ENCODE peak calls at places on chromosomes 3 and 15, in five cellular contexts. One of them, this sample, is unnamed. For H3K4me1, the result is how much of the 10 kb centered on the place peaks cover.

GRCh38 chr3:129519449-129519848 is 9.0 kb upstream of the RHO start:
- DNase-seq in HCT116: no peak
- DNase-seq in sigmoid colon: no peak
- DNase-seq in stomach: no peak
- DNase-seq in upper lobe of left lung: no peak
- DNase-seq in this sample: no peak

GRCh38 chr3:102265720-102266119 is 169.1 kb upstream of the ZPLD1 start:
- DNase-seq in HCT116: no peak
- DNase-seq in sigmoid colon: no peak
- DNase-seq in stomach: no peak
- DNase-seq in upper lobe of left lung: no peak
- DNase-seq in this sample: no peak

GRCh38 chr3:115862824-115863223 is 239.5 kb downstream of the GAP43 start:
- DNase-seq in HCT116: no peak
- DNase-seq in sigmoid colon: no peak
- DNase-seq in stomach: no peak
- DNase-seq in upper lobe of left lung: no peak
- DNase-seq in this sample: no peak

GRCh38 chr15:36498401-36498800 is 81.0 kb upstream of the CDIN1 start:
- DNase-seq in HCT116: no peak
- DNase-seq in sigmoid colon: no peak
- DNase-seq in stomach: no peak
- DNase-seq in upper lobe of left lung: no peak
- DNase-seq in this sample: no peak

GRCh38 chr15:32803631-32804030 is 85.8 kb downstream of the GREM1 start:
- DNase-seq in HCT116: no peak
- DNase-seq in sigmoid colon: no peak
- DNase-seq in stomach: no peak
- DNase-seq in upper lobe of left lung: no peak
- DNase-seq in this sample: no peak

GRCh38 chr15:25690673-25691543 is 172.2 kb downstream of the ATP10A start:
- DNase-seq in HCT116: no peak
- DNase-seq in sigmoid colon: peak
- DNase-seq in stomach: no peak
- DNase-seq in upper lobe of left lung: peak
- DNase-seq in this sample: no peak

GRCh38 chr15:31049122-31049521 is 52.4 kb downstream of the TRPM1 start:
- DNase-seq in HCT116: no peak
- DNase-seq in sigmoid colon: no peak
- DNase-seq in stomach: no peak
- DNase-seq in upper lobe of left lung: no peak
- DNase-seq in this sample: no peak

GRCh38 chr15:73714695-73715301 is 30.6 kb downstream of the CD276 start:
- DNase-seq in HCT116: no peak
- DNase-seq in sigmoid colon: no peak
- DNase-seq in stomach: no peak
- DNase-seq in upper lobe of left lung: no peak
- DNase-seq in this sample: no peak

GRCh38 chr3:64345351-64345750 is 120.1 kb upstream of the PRICKLE2 start:
- DNase-seq in HCT116: no peak
- DNase-seq in sigmoid colon: peak
- DNase-seq in stomach: no peak
- DNase-seq in upper lobe of left lung: peak
- DNase-seq in this sample: no peak

GRCh38 chr15:80199869-80200268 is 47.1 kb downstream of the FAH start:
- DNase-seq in HCT116: no peak
- DNase-seq in sigmoid colon: no peak
- DNase-seq in stomach: no peak
- DNase-seq in upper lobe of left lung: no peak
- DNase-seq in this sample: no peak

GRCh38 chr3:41975421-41976103 is 13.7 kb upstream of the ULK4 start:
- DNase-seq in HCT116: no peak
- DNase-seq in sigmoid colon: no peak
- DNase-seq in stomach: no peak
- DNase-seq in upper lobe of left lung: no peak
- DNase-seq in this sample: no peak

GRCh38 chr15:39756806-39757522 is 25.7 kb downstream of the FSIP1 start:
- DNase-seq in HCT116: peak
- DNase-seq in sigmoid colon: no peak
- DNase-seq in stomach: no peak
- DNase-seq in upper lobe of left lung: no peak
- DNase-seq in this sample: no peak

GRCh38 chr3:124952456-124952855 is 17.9 kb upstream of the MUC13 start:
- DNase-seq in HCT116: no peak
- DNase-seq in sigmoid colon: no peak
- DNase-seq in stomach: no peak
- DNase-seq in upper lobe of left lung: no peak
- DNase-seq in this sample: no peak

GRCh38 chr3:30186741-30187219 is 419.6 kb upstream of the TGFBR2 start:
- DNase-seq in HCT116: no peak
- DNase-seq in sigmoid colon: no peak
- DNase-seq in stomach: no peak
- DNase-seq in upper lobe of left lung: no peak
- DNase-seq in this sample: no peak

GRCh38 chr3:64278631-64279030 is 53.4 kb upstream of the PRICKLE2 start:
- DNase-seq in HCT116: no peak
- DNase-seq in sigmoid colon: no peak
- DNase-seq in stomach: no peak
- DNase-seq in upper lobe of left lung: no peak
- DNase-seq in this sample: no peak

GRCh38 chr15:40105517-40106202 is 3.0 kb downstream of the BMF start:
- DNase-seq in HCT116: no peak
- DNase-seq in sigmoid colon: no peak
- DNase-seq in stomach: no peak
- DNase-seq in upper lobe of left lung: no peak
- DNase-seq in this sample: peak

GRCh38 chr15:63071288-63071909 is 28.9 kb downstream of the TPM1 start:
- DNase-seq in HCT116: no peak
- DNase-seq in sigmoid colon: no peak
- DNase-seq in stomach: no peak
- DNase-seq in upper lobe of left lung: no peak
- DNase-seq in this sample: no peak

GRCh38 chr15:36347272-36347864 is 232.1 kb upstream of the CDIN1 start:
- DNase-seq in HCT116: no peak
- DNase-seq in sigmoid colon: no peak
- DNase-seq in stomach: no peak
- DNase-seq in upper lobe of left lung: no peak
- DNase-seq in this sample: no peak

DNA sequence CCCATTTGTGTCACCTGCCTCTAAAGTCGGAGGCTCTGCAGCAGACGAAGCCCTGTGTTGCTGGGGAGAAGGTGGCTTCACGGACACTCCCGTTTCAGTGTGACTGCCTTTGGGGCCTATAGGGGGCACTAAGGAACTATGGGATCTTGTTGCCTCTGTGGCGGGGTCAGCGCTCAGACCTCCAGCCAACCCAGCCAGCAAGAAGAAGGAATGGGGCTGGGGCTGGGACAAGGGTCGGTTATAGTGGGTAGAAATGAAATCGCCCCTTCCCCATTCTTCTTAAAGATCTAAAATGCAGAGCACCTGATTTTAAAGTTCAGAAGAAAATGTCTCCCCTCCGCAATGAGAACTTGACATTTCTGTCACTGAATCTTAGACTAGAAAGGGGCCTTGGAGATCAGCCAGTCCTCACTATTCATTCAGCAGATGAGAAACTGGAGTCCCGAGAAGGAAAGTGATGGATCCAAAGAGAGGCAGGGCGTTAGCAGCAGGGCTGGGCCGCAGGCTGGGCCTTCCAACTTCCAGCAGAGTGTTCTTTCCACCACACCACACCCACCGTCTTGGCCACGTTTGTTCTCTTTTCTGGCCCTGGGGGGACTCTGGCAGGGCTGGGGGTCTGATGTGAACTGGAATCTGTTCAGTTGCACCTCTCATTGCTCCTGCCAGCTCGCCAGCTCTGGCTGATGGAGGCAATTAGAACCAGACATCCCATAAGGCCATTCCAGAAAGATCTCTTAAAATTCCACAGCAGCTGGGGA is 195.4 kb downstream of the OPA1 start:
- DNase-seq in HCT116: peak
- DNase-seq in sigmoid colon: peak
- DNase-seq in stomach: peak
- DNase-seq in upper lobe of left lung: peak
- DNase-seq in this sample: no peak
- TF ChIP-seq POLR2AphosphoS5 in HCT116: no peak
- TF ChIP-seq POLR2AphosphoS5 in sigmoid colon: no peak
- TF ChIP-seq POLR2AphosphoS5 in stomach: peak
- TF ChIP-seq POLR2AphosphoS5 in upper lobe of left lung: peak
- TF ChIP-seq POLR2AphosphoS5 in this sample: peak

DNA sequence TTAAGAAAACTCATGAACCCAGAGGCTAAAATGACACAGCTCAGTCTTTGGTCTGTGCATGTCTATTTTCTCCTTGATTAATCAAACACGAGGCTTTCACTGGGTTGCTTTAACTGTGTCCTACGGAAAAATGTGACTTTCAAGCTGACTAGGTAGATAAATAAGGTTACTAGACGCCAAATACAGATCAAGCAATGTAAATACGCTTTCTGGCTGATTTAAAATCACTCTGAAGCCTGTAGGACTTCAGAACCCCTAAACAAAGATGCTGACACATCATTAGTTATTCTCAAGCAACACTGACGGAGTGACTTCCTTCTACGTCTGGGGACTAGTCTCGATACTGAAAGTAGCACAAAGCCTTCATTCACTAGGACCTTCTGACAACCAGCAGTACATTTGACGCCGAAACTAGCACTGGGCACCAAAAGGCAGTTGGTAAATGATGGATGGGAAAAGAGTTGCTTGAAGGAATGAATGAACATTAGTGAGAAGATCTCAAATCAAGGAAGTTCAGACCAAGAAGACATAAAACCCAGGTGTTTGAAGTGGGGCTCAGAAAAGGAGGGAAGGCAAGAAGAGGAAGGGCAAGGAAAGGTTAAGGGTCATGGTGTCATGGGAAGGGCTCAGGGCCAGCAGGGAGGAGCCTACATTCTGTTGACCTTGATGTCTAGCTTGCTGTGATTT is 67.1 kb upstream of the CDV3 start:
- DNase-seq in HCT116: no peak
- DNase-seq in sigmoid colon: no peak
- DNase-seq in stomach: no peak
- DNase-seq in upper lobe of left lung: no peak
- DNase-seq in this sample: no peak
- TF ChIP-seq POLR2A in HCT116: no peak
- TF ChIP-seq POLR2A in sigmoid colon: no peak
- TF ChIP-seq POLR2A in stomach: no peak
- TF ChIP-seq POLR2A in upper lobe of left lung: no peak
- TF ChIP-seq POLR2A in this sample: no peak

GRCh38 chr3:40196966-40197365 is 112.5 kb upstream of the EIF1B start:
- DNase-seq in HCT116: no peak
- DNase-seq in sigmoid colon: no peak
- DNase-seq in stomach: no peak
- DNase-seq in upper lobe of left lung: no peak
- DNase-seq in this sample: no peak
- H3K4me1 ChIP-seq in HCT116: under half
- H3K4me1 ChIP-seq in sigmoid colon: under half
- H3K4me1 ChIP-seq in stomach: under half
- H3K4me1 ChIP-seq in upper lobe of left lung: under half
- H3K4me1 ChIP-seq in this sample: under half

GRCh38 chr3:170469151-170470062 is 50.7 kb downstream of the CLDN11 start:
- DNase-seq in HCT116: no peak
- DNase-seq in sigmoid colon: peak
- DNase-seq in stomach: no peak
- DNase-seq in upper lobe of left lung: no peak
- DNase-seq in this sample: no peak
- TF ChIP-seq POLR2AphosphoS5 in HCT116: no peak
- TF ChIP-seq POLR2AphosphoS5 in sigmoid colon: no peak
- TF ChIP-seq POLR2AphosphoS5 in stomach: no peak
- TF ChIP-seq POLR2AphosphoS5 in upper lobe of left lung: no peak
- TF ChIP-seq POLR2AphosphoS5 in this sample: no peak

GRCh38 chr3:184359610-184360009 is 1.8 kb downstream of the CLCN2 start:
- DNase-seq in HCT116: no peak
- DNase-seq in sigmoid colon: no peak
- DNase-seq in stomach: no peak
- DNase-seq in upper lobe of left lung: no peak
- DNase-seq in this sample: no peak

GRCh38 chr3:184361932-184362667 is 590 bp downstream of the POLR2H start:
- DNase-seq in HCT116: peak
- DNase-seq in sigmoid colon: peak
- DNase-seq in stomach: peak
- DNase-seq in upper lobe of left lung: peak
- DNase-seq in this sample: peak

GRCh38 chr3:184361532-184361931 is at the start of the genes CLCN2 and POLR2H:
- DNase-seq in HCT116: no peak
- DNase-seq in sigmoid colon: no peak
- DNase-seq in stomach: peak
- DNase-seq in upper lobe of left lung: peak
- DNase-seq in this sample: no peak

GRCh38 chr3:184360070-184360833 is 1.2 kb downstream of the CLCN2 start:
- DNase-seq in HCT116: no peak
- DNase-seq in sigmoid colon: no peak
- DNase-seq in stomach: no peak
- DNase-seq in upper lobe of left lung: no peak
- DNase-seq in this sample: no peak

DNA sequence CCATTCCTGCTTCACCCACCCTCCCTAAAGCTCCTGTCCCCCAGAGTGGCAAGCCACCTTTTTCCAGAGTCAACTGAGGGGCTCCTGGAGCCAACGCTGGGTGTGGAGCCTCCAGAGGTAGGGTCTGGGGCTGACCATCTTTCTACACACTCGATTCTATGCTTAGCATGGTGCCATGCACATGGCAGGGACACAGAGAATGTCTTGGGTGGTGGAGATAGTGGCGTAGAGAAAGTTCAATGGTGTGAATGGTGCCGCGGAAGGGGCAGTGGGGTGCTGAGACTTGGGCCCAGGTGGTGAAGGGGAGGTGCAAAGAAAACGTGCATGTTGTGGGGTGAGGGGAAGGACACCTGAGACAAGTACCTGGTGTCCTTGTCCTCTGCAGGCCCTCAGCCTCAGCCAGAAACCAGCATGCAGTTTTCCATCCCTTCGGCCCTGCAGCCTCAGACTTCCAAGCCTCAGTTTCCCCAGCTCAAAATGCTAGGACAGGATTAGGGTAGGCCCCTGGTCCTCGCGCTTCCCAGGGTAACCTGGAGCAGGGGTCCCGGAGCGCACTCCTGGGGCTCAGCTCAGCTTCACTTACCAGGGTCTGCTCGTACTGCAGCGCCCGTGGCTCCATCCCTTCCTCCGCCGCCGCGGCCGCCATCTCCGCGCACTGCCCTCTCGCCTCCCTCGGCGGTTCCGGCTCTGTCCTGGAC is 422 bp downstream of the CLCN2 start:
- DNase-seq in HCT116: no peak
- DNase-seq in sigmoid colon: no peak
- DNase-seq in stomach: no peak
- DNase-seq in upper lobe of left lung: no peak
- DNase-seq in this sample: no peak
- TF ChIP-seq POLR2A in HCT116: no peak
- TF ChIP-seq POLR2A in sigmoid colon: no peak
- TF ChIP-seq POLR2A in stomach: no peak
- TF ChIP-seq POLR2A in upper lobe of left lung: no peak
- TF ChIP-seq POLR2A in this sample: no peak

GRCh38 chr15:29749365-29750086 is 72.7 kb downstream of the TJP1 start:
- DNase-seq in HCT116: no peak
- DNase-seq in sigmoid colon: no peak
- DNase-seq in stomach: no peak
- DNase-seq in upper lobe of left lung: no peak
- DNase-seq in this sample: no peak
- H3K4me1 ChIP-seq in HCT116: under half
- H3K4me1 ChIP-seq in sigmoid colon: under half
- H3K4me1 ChIP-seq in stomach: under half
- H3K4me1 ChIP-seq in upper lobe of left lung: under half
- H3K4me1 ChIP-seq in this sample: under half